ENCODE peak calls at places on chromosomes 12 and 14, in seven cellular contexts. E is HEK293T, L is A549, D is AG10803, K is upper lobe of right lung, B is NCI-H2029, G is M059J. O is an unnamed sample.

GRCh38 chr14:54191846-54192245 is 205.0 kb upstream of the CDKN3 start:
- DNase-seq in D (no peak), L (no peak), K (no peak), G (no peak), E (no peak), B (no peak), O (no peak)

GRCh38 chr14:62015248-62015647 is 253.0 kb downstream of the SNAPC1 start:
- DNase-seq in E (no peak), G (no peak), D (peak), L (no peak), K (no peak), B (no peak), O (no peak)

GRCh38 chr14:100862277-100862676 is 36.4 kb downstream of the MEG3 start:
- DNase-seq in G (no peak), L (no peak), E (no peak), K (peak), B (no peak), D (peak), O (no peak)

GRCh38 chr14:89947344-89947743 is 7.2 kb downstream of the EFCAB11 start:
- DNase-seq in D (no peak), B (no peak), L (no peak), K (no peak), G (no peak), E (no peak), O (peak)

GRCh38 chr14:103558071-103558882 is 4.2 kb downstream of the BAG5 start:
- DNase-seq in K (no peak), B (no peak), G (peak), D (peak), L (no peak), E (no peak), O (peak)

GRCh38 chr14:77100961-77101360 is 2.9 kb downstream of the CIPC start:
- DNase-seq in E (no peak), G (no peak), D (no peak), K (no peak), B (no peak), L (no peak), O (no peak)

GRCh38 chr12:102965281-102966155 is 8.0 kb downstream of the ASCL1 start:
- DNase-seq in B (peak), D (no peak), K (no peak), E (no peak), L (no peak), G (no peak), O (peak)

GRCh38 chr12:91367234-91367849 is 184.7 kb upstream of the DCN start:
- DNase-seq in D (peak), B (no peak), L (peak), K (no peak), G (peak), E (peak), O (no peak)

GRCh38 chr12:69821441-69822204 is 3.4 kb upstream of the MYRFL start:
- DNase-seq in D (peak), L (no peak), G (peak), E (peak), K (no peak), B (peak), O (no peak)

O was measured in NCI-H510A treated with DMSO at 0.1 percent for 48 hours.